ENCODE peak calls at places on chromosomes 6 and 20, in eight cellular contexts. L, N, A, Y, T, J, U and I are unnamed samples.

GRCh38 chr6:44036196-44036595 is 91.1 kb downstream of the MRPL14 start:
- DNase-seq in L (no peak), N (no peak), A (no peak), Y (no peak), T (no peak), J (no peak), U (no peak), I (no peak)

GRCh38 chr6:6659600-6660327 is 71.2 kb downstream of the LY86 start:
- DNase-seq in L (no peak), N (peak; percentile 46), A (peak; percentile 50), Y (no peak), T (no peak), J (no peak), U (no peak), I (no peak)

GRCh38 chr20:57439432-57439831 is 48.2 kb downstream of the RBM38 start:
- DNase-seq in L (no peak), N (peak; percentile 66), A (peak; percentile 86), Y (no peak), T (no peak), J (peak; percentile 29), U (no peak), I (no peak)

GRCh38 chr6:111589366-111589765 is 16.3 kb downstream of the TRAF3IP2 start:
- DNase-seq in L (no peak), N (peak; percentile 81), A (no peak), Y (peak; percentile 85), T (peak; percentile 44), J (peak; percentile 83), U (peak; percentile 96), I (no peak)

GRCh38 chr6:117480651-117481050 is 1.8 kb upstream of the DCBLD1 start:
- DNase-seq in L (no peak), N (no peak), A (no peak), Y (no peak), T (peak; percentile 59), J (no peak), U (no peak), I (no peak)

GRCh38 chr6:127845242-127845641 is 55.6 kb downstream of the THEMIS start:
- DNase-seq in L (no peak), N (no peak), A (no peak), Y (no peak), T (no peak), J (no peak), U (no peak), I (no peak)

GRCh38 chr20:57393321-57394086 is 2.3 kb downstream of the RBM38 start:
- DNase-seq in L (no peak), N (no peak), A (peak; percentile 40), Y (no peak), T (no peak), J (no peak), U (no peak), I (no peak)

GRCh38 chr6:3540253-3540820 is 83.5 kb upstream of the SLC22A23 start:
- DNase-seq in L (no peak), N (no peak), A (no peak), Y (no peak), T (no peak), J (no peak), U (no peak), I (no peak)

GRCh38 chr20:62019881-62020492 is 45.7 kb downstream of the TAF4 start:
- DNase-seq in L (no peak), N (no peak), A (peak; percentile 75), Y (no peak), T (no peak), J (no peak), U (no peak), I (no peak)

GRCh38 chr20:2001119-2001518 is 7.3 kb upstream of the PDYN start:
- DNase-seq in L (no peak), N (no peak), A (no peak), Y (no peak), T (no peak), J (no peak), U (no peak), I (no peak)

GRCh38 chr20:32945710-32946221 is 58.5 kb downstream of the SUN5 start:
- DNase-seq in L (peak; percentile 61), N (no peak), A (no peak), Y (peak; percentile 43), T (peak; percentile 55), J (no peak), U (peak; percentile 34), I (no peak)

GRCh38 chr20:49288784-49289696 is 11.2 kb upstream of the ZNFX1 start:
- DNase-seq in L (no peak), N (no peak), A (no peak), Y (no peak), T (no peak), J (no peak), U (no peak), I (peak; percentile 48)

GRCh38 chr6:99099243-99099642 is 151.5 kb upstream of the FBXL4 start:
- DNase-seq in L (no peak), N (no peak), A (no peak), Y (no peak), T (no peak), J (no peak), U (no peak), I (no peak)

GRCh38 chr6:18506387-18507017 is 119.4 kb downstream of the RNF144B start:
- DNase-seq in L (peak; percentile 28), N (no peak), A (no peak), Y (peak; percentile 10), T (no peak), J (no peak), U (no peak), I (peak; percentile 20)

GRCh38 chr20:34954905-34955231 is 738 bp downstream of the GSS start:
- DNase-seq in L (no peak), N (no peak), A (peak; percentile 41), Y (peak; percentile 38), T (peak; percentile 67), J (no peak), U (peak; percentile 51), I (peak; percentile 28)

GRCh38 chr6:87731818-87732661 is 30.0 kb upstream of the AKIRIN2 start:
- DNase-seq in L (no peak), N (peak; percentile 94), A (peak; percentile 92), Y (peak; percentile 99), T (peak; percentile 86), J (peak; percentile 92), U (peak; percentile 91), I (peak; percentile 73)

GRCh38 chr20:36728986-36729385 is 16.9 kb downstream of the NDRG3 start:
- DNase-seq in L (peak; percentile 40), N (no peak), A (no peak), Y (peak; percentile 19), T (peak; percentile 29), J (peak; percentile 34), U (no peak), I (peak; percentile 31)

DNA sequence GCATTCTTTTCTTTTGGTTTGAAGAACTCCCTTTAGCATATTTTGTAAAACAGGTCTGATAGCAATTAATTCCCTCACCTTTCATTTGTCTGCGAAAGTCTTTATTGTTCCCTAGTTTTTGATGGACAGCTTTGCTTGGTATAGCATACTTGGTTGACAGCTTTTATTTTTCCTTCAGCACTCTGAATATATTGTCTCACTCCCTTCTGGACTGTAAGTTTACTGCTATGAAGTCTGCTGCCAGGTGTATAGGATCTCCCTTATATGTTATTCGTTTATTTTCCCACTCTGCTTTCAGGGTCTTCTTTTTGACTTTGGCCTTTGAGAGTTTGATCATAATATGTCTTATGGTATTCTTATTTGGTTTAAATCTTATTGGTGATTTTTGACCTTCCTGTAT is 47.7 kb upstream of the SNAP91 start:
- DNase-seq in L (no peak), N (no peak), A (no peak), Y (no peak), T (no peak), J (no peak), U (no peak), I (no peak)
- H3K4me1 ChIP-seq in L (no peaks in the 10 kb centered on the region), N (no peaks in the 10 kb centered on the region), A (no peaks in the 10 kb centered on the region), Y (peaks cover 16% of the 10 kb centered on the region), T (no peaks in the 10 kb centered on the region), J (no peaks in the 10 kb centered on the region), U (no peaks in the 10 kb centered on the region), I (no peaks in the 10 kb centered on the region)

GRCh38 chr6:108568101-108568500 is 7.4 kb downstream of the FOXO3 start:
- DNase-seq in L (no peak), N (no peak), A (no peak), Y (no peak), T (no peak), J (no peak), U (no peak), I (no peak)

GRCh38 chr6:108564178-108564577 is 3.5 kb downstream of the FOXO3 start:
- DNase-seq in L (no peak), N (no peak), A (no peak), Y (peak; percentile 80), T (no peak), J (no peak), U (peak; percentile 93), I (no peak)

GRCh38 chr6:108565091-108565766 is 4.5 kb downstream of the FOXO3 start:
- DNase-seq in L (no peak), N (no peak), A (no peak), Y (no peak), T (no peak), J (no peak), U (no peak), I (no peak)

GRCh38 chr6:108565893-108566292 is 5.2 kb downstream of the FOXO3 start:
- DNase-seq in L (no peak), N (peak; percentile 77), A (peak; percentile 45), Y (peak; percentile 81), T (peak; percentile 81), J (no peak), U (peak; percentile 94), I (no peak)

GRCh38 chr6:108566406-108566805 is 5.7 kb downstream of the FOXO3 start:
- DNase-seq in L (no peak), N (no peak), A (no peak), Y (no peak), T (no peak), J (no peak), U (no peak), I (no peak)
- H3K4me1 ChIP-seq in L (peaks cover 9% of the 10 kb centered on the region), N (peaks cover 64% of the 10 kb centered on the region), A (peaks cover 36% of the 10 kb centered on the region), Y (peaks cover 20% of the 10 kb centered on the region), T (peaks cover 51% of the 10 kb centered on the region), J (peaks cover 35% of the 10 kb centered on the region), U (peaks cover 24% of the 10 kb centered on the region), I (peaks cover 27% of the 10 kb centered on the region)

DNA sequence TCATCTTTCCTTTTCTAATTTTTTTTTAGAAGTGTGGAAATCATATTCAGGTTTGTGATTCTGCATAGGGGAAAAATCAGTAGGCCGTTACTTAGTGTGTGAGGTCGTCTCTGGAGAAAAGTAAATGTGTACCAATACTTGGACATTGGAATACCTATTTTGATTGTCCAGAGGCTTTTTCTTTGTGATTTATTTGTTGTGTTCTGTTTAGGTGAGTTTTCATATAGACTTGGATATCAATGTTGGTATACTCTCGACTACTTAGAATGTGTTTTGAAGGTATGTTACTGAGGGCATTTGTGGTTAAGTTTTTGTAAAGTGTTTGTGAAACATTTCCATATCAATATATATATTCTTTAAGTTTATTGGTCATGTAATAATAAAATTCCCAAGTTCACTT is 2.3 kb downstream of the CD2AP start:
- DNase-seq in L (no peak), N (no peak), A (no peak), Y (no peak), T (no peak), J (no peak), U (no peak), I (no peak)
- H3K4me1 ChIP-seq in L (peaks cover 47% of the 10 kb centered on the region), N (peaks cover 16% of the 10 kb centered on the region), A (peaks cover 14% of the 10 kb centered on the region), Y (peaks cover 18% of the 10 kb centered on the region), T (peaks cover 62% of the 10 kb centered on the region), J (peaks cover 54% of the 10 kb centered on the region), U (no peaks in the 10 kb centered on the region), I (peaks cover 8% of the 10 kb centered on the region)

DNA sequence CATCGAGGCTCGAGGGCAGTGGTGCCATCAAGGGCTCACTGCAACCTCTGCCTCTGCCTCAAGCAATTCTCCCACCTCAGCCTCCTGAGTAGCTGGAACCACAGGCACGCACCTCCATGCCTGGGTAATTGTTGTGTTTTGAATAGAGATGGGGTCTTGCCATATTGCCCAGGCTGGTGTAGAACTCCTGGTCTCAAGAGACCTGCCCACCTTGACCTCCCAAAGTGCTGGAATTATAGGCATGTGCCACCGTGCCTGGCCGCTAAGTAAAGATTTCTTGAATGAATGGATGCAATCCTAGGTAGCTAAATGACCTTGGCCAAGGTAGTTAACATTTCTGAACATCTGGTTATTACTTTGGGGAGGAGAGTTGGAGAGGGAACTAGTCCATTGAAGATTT is 7.4 kb downstream of the SCAF8 start:
- DNase-seq in L (no peak), N (no peak), A (no peak), Y (no peak), T (no peak), J (no peak), U (no peak), I (no peak)
- H3K4me1 ChIP-seq in L (peaks cover 16% of the 10 kb centered on the region), N (peaks cover 46% of the 10 kb centered on the region), A (peaks cover 46% of the 10 kb centered on the region), Y (peaks cover 14% of the 10 kb centered on the region), T (peaks cover 82% of the 10 kb centered on the region), J (peaks cover 33% of the 10 kb centered on the region), U (peaks cover 6% of the 10 kb centered on the region), I (peaks cover 1% of the 10 kb centered on the region)